ENCODE peak calls at places on chromosomes 13 and 19, in seven cellular contexts. One of them, this sample, is unnamed.

GRCh38 chr19:35935911-35936737 is at the start of gene LRFN3:
- DNase-seq in retinal pigment epithelial cell: no peak
- DNase-seq in ascending aorta: no peak
- DNase-seq in epithelial cell of proximal tubule: no peak
- DNase-seq in fibroblast of villous mesenchyme: peak; percentile 73
- DNase-seq in dorsolateral prefrontal cortex: peak; percentile 81
- DNase-seq in fibroblast of pulmonary artery: peak; percentile 75
- DNase-seq in this sample: no peak

GRCh38 chr13:34265016-34265692 is 447.2 kb downstream of the RFC3 start:
- DNase-seq in fibroblast of villous mesenchyme: no peak
- DNase-seq in dorsolateral prefrontal cortex: no peak
- DNase-seq in retinal pigment epithelial cell: no peak
- DNase-seq in epithelial cell of proximal tubule: no peak
- DNase-seq in fibroblast of pulmonary artery: no peak
- DNase-seq in ascending aorta: no peak
- DNase-seq in this sample: no peak

GRCh38 chr13:111398715-111399299 is 78.4 kb downstream of the TEX29 start:
- DNase-seq in retinal pigment epithelial cell: no peak
- DNase-seq in fibroblast of villous mesenchyme: no peak
- DNase-seq in epithelial cell of proximal tubule: no peak
- DNase-seq in fibroblast of pulmonary artery: no peak
- DNase-seq in ascending aorta: no peak
- DNase-seq in dorsolateral prefrontal cortex: no peak
- DNase-seq in this sample: no peak

GRCh38 chr19:48637449-48637947 is 319 bp upstream of the DBP start:
- DNase-seq in fibroblast of villous mesenchyme: peak; percentile 100
- DNase-seq in ascending aorta: peak; percentile 98
- DNase-seq in dorsolateral prefrontal cortex: peak; percentile 99
- DNase-seq in epithelial cell of proximal tubule: peak; percentile 83
- DNase-seq in retinal pigment epithelial cell: peak; percentile 99
- DNase-seq in fibroblast of pulmonary artery: peak; percentile 100
- DNase-seq in this sample: peak; percentile 94

GRCh38 chr13:42876810-42877550 is 95.6 kb downstream of the FAM216B start:
- DNase-seq in epithelial cell of proximal tubule: no peak
- DNase-seq in ascending aorta: no peak
- DNase-seq in dorsolateral prefrontal cortex: no peak
- DNase-seq in fibroblast of pulmonary artery: peak; percentile 89
- DNase-seq in fibroblast of villous mesenchyme: peak; percentile 69
- DNase-seq in retinal pigment epithelial cell: peak; percentile 48
- DNase-seq in this sample: no peak

GRCh38 chr13:74629985-74630384 is 495.8 kb upstream of the KLF12 start:
- DNase-seq in dorsolateral prefrontal cortex: no peak
- DNase-seq in fibroblast of pulmonary artery: no peak
- DNase-seq in retinal pigment epithelial cell: no peak
- DNase-seq in fibroblast of villous mesenchyme: no peak
- DNase-seq in epithelial cell of proximal tubule: no peak
- DNase-seq in ascending aorta: no peak
- DNase-seq in this sample: no peak

GRCh38 chr19:11798391-11799296 is at the start of gene ZNF491:
- DNase-seq in fibroblast of villous mesenchyme: peak; percentile 85
- DNase-seq in fibroblast of pulmonary artery: peak; percentile 85
- DNase-seq in epithelial cell of proximal tubule: no peak
- DNase-seq in retinal pigment epithelial cell: peak; percentile 84
- DNase-seq in dorsolateral prefrontal cortex: peak; percentile 93
- DNase-seq in ascending aorta: peak; percentile 73
- DNase-seq in this sample: peak; percentile 51

GRCh38 chr19:17673937-17674799 is 14.0 kb downstream of the UNC13A start:
- DNase-seq in epithelial cell of proximal tubule: no peak
- DNase-seq in fibroblast of pulmonary artery: no peak
- DNase-seq in dorsolateral prefrontal cortex: no peak
- DNase-seq in ascending aorta: no peak
- DNase-seq in retinal pigment epithelial cell: no peak
- DNase-seq in fibroblast of villous mesenchyme: no peak
- DNase-seq in this sample: no peak

GRCh38 chr13:98451676-98452105 is 125.2 kb downstream of the STK24 start:
- DNase-seq in dorsolateral prefrontal cortex: no peak
- DNase-seq in retinal pigment epithelial cell: no peak
- DNase-seq in epithelial cell of proximal tubule: no peak
- DNase-seq in fibroblast of pulmonary artery: peak; percentile 27
- DNase-seq in fibroblast of villous mesenchyme: peak; percentile 70
- DNase-seq in ascending aorta: no peak
- DNase-seq in this sample: no peak

GRCh38 chr13:99261040-99261439 is 2.9 kb upstream of the GPR18 start:
- DNase-seq in ascending aorta: no peak
- DNase-seq in fibroblast of pulmonary artery: no peak
- DNase-seq in fibroblast of villous mesenchyme: no peak
- DNase-seq in retinal pigment epithelial cell: no peak
- DNase-seq in epithelial cell of proximal tubule: no peak
- DNase-seq in dorsolateral prefrontal cortex: no peak
- DNase-seq in this sample: no peak

GRCh38 chr13:48954086-48954485 is 21.6 kb upstream of the FNDC3A start:
- DNase-seq in fibroblast of villous mesenchyme: no peak
- DNase-seq in fibroblast of pulmonary artery: peak; percentile 65
- DNase-seq in dorsolateral prefrontal cortex: no peak
- DNase-seq in retinal pigment epithelial cell: no peak
- DNase-seq in ascending aorta: no peak
- DNase-seq in epithelial cell of proximal tubule: no peak
- DNase-seq in this sample: peak; percentile 47

GRCh38 chr13:30616927-30617314 is 799 bp upstream of the USPL1 start:
- DNase-seq in dorsolateral prefrontal cortex: peak; percentile 66
- DNase-seq in ascending aorta: peak; percentile 45
- DNase-seq in retinal pigment epithelial cell: peak; percentile 97
- DNase-seq in epithelial cell of proximal tubule: peak; percentile 84
- DNase-seq in fibroblast of villous mesenchyme: peak; percentile 97
- DNase-seq in fibroblast of pulmonary artery: peak; percentile 96
- DNase-seq in this sample: peak; percentile 74

GRCh38 chr13:64397699-64398098 is 2832.4 kb downstream of the PCDH9 start:
- DNase-seq in fibroblast of pulmonary artery: peak; percentile 5
- DNase-seq in retinal pigment epithelial cell: no peak
- DNase-seq in fibroblast of villous mesenchyme: no peak
- DNase-seq in ascending aorta: no peak
- DNase-seq in dorsolateral prefrontal cortex: no peak
- DNase-seq in epithelial cell of proximal tubule: no peak
- DNase-seq in this sample: no peak

GRCh38 chr13:46179576-46180368 is 2.2 kb downstream of the LCP1 start:
- DNase-seq in fibroblast of pulmonary artery: no peak
- DNase-seq in fibroblast of villous mesenchyme: no peak
- DNase-seq in ascending aorta: no peak
- DNase-seq in dorsolateral prefrontal cortex: no peak
- DNase-seq in retinal pigment epithelial cell: no peak
- DNase-seq in epithelial cell of proximal tubule: no peak
- DNase-seq in this sample: no peak

GRCh38 chr19:32852216-32852615 is 17.4 kb downstream of the SLC7A9 start:
- DNase-seq in retinal pigment epithelial cell: no peak
- DNase-seq in epithelial cell of proximal tubule: no peak
- DNase-seq in fibroblast of villous mesenchyme: no peak
- DNase-seq in dorsolateral prefrontal cortex: no peak
- DNase-seq in ascending aorta: no peak
- DNase-seq in fibroblast of pulmonary artery: no peak
- DNase-seq in this sample: no peak

GRCh38 chr13:110628477-110628793 is 13.1 kb downstream of the NAXD start:
- DNase-seq in ascending aorta: no peak
- DNase-seq in retinal pigment epithelial cell: no peak
- DNase-seq in dorsolateral prefrontal cortex: peak; percentile 42
- DNase-seq in fibroblast of pulmonary artery: peak; percentile 45
- DNase-seq in epithelial cell of proximal tubule: no peak
- DNase-seq in fibroblast of villous mesenchyme: peak; percentile 81
- DNase-seq in this sample: no peak

GRCh38 chr13:37138169-37138568 is 32.7 kb upstream of the CSNK1A1L start:
- DNase-seq in epithelial cell of proximal tubule: no peak
- DNase-seq in retinal pigment epithelial cell: no peak
- DNase-seq in ascending aorta: no peak
- DNase-seq in dorsolateral prefrontal cortex: no peak
- DNase-seq in fibroblast of villous mesenchyme: peak; percentile 24
- DNase-seq in fibroblast of pulmonary artery: peak; percentile 44
- DNase-seq in this sample: no peak

GRCh38 chr19:49132974-49133609 is 13.7 kb downstream of the PPFIA3 start:
- DNase-seq in fibroblast of villous mesenchyme: no peak
- DNase-seq in dorsolateral prefrontal cortex: no peak
- DNase-seq in retinal pigment epithelial cell: no peak
- DNase-seq in ascending aorta: no peak
- DNase-seq in epithelial cell of proximal tubule: no peak
- DNase-seq in fibroblast of pulmonary artery: no peak
- DNase-seq in this sample: no peak

GRCh38 chr19:51083783-51084182 is 1.1 kb upstream of the KLK14 start:
- DNase-seq in retinal pigment epithelial cell: no peak
- DNase-seq in dorsolateral prefrontal cortex: peak; percentile 25
- DNase-seq in ascending aorta: no peak
- DNase-seq in fibroblast of pulmonary artery: no peak
- DNase-seq in epithelial cell of proximal tubule: no peak
- DNase-seq in fibroblast of villous mesenchyme: no peak
- DNase-seq in this sample: no peak

GRCh38 chr19:13861714-13862531 is 15.0 kb upstream of the NANOS3 start:
- DNase-seq in fibroblast of pulmonary artery: peak; percentile 91
- DNase-seq in dorsolateral prefrontal cortex: peak; percentile 90
- DNase-seq in fibroblast of villous mesenchyme: peak; percentile 94
- DNase-seq in epithelial cell of proximal tubule: peak; percentile 43
- DNase-seq in ascending aorta: peak; percentile 76
- DNase-seq in retinal pigment epithelial cell: peak; percentile 83
- DNase-seq in this sample: no peak

GRCh38 chr19:55257461-55258411 is 1.1 kb downstream of the PPP6R1 start:
- DNase-seq in dorsolateral prefrontal cortex: no peak
- DNase-seq in ascending aorta: no peak
- DNase-seq in fibroblast of pulmonary artery: peak; percentile 5
- DNase-seq in fibroblast of villous mesenchyme: no peak
- DNase-seq in retinal pigment epithelial cell: no peak
- DNase-seq in epithelial cell of proximal tubule: no peak
- DNase-seq in this sample: no peak

GRCh38 chr19:18879579-18880373 is 16.2 kb downstream of the CERS1 start:
- DNase-seq in dorsolateral prefrontal cortex: no peak
- DNase-seq in epithelial cell of proximal tubule: no peak
- DNase-seq in retinal pigment epithelial cell: no peak
- DNase-seq in ascending aorta: no peak
- DNase-seq in fibroblast of villous mesenchyme: no peak
- DNase-seq in fibroblast of pulmonary artery: peak; percentile 20
- DNase-seq in this sample: no peak

GRCh38 chr13:42113478-42113877 is 65.0 kb downstream of the DGKH start:
- DNase-seq in retinal pigment epithelial cell: no peak
- DNase-seq in epithelial cell of proximal tubule: no peak
- DNase-seq in ascending aorta: no peak
- DNase-seq in fibroblast of villous mesenchyme: no peak
- DNase-seq in dorsolateral prefrontal cortex: no peak
- DNase-seq in fibroblast of pulmonary artery: no peak
- DNase-seq in this sample: no peak

DNA sequence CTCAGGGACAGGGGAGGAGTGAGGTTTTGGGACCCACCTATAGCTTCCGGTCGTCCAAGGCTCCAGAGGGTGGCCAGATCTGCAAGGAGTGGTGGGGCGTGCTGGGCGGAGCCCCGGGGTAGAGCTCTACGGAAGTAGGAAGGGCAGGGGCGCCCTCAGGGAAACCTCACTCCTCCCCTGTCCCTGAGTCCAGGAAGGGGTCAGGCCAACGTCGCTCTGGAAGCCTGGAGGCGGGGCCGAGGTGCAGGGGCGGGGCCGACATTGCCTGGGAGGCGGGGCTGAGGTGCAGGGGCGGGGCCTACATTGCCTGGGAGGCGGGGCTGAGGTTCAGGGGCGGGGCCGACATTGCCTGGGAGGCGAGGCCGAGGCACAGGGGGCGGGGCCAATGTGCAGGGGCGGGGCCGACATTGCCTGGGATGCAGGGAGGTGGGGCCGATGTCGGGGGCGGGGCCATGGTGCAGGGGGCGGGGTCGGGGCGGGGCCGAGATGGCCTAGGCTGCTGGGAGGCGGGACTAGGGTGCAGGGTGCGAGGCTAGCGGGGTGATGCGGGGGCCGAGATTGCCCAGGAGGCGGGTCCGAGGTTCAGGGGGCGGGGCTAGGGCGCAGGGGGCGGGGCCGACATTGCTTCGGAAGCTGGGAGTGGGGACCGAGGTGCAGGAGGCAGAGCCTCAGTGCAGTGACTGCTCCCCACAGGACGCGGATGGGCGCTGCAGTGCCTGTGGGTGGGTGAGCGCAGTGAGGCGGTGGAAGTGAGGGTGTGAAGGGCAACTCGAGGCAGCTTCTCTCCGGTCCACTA is 4.9 kb upstream of the PALM start:
- DNase-seq in fibroblast of pulmonary artery: peak; percentile 67
- DNase-seq in ascending aorta: no peak
- DNase-seq in epithelial cell of proximal tubule: no peak
- DNase-seq in retinal pigment epithelial cell: no peak
- DNase-seq in fibroblast of villous mesenchyme: peak; percentile 58
- DNase-seq in dorsolateral prefrontal cortex: no peak
- DNase-seq in this sample: no peak
- H3K4me3 ChIP-seq in fibroblast of pulmonary artery: peak overlapping the region; percentile 26
- H3K4me3 ChIP-seq in ascending aorta: peak overlapping the region; percentile 16
- H3K4me3 ChIP-seq in epithelial cell of proximal tubule: peak overlapping the region; percentile 51
- H3K4me3 ChIP-seq in retinal pigment epithelial cell: no peak overlapping the region
- H3K4me3 ChIP-seq in fibroblast of villous mesenchyme: peak overlapping the region; percentile 19
- H3K4me3 ChIP-seq in dorsolateral prefrontal cortex: no peak overlapping the region
- H3K4me3 ChIP-seq in this sample: peak overlapping the region; percentile 3

GRCh38 chr13:77506874-77507273 is 28.6 kb upstream of the SCEL start:
- DNase-seq in fibroblast of villous mesenchyme: no peak
- DNase-seq in fibroblast of pulmonary artery: no peak
- DNase-seq in epithelial cell of proximal tubule: no peak
- DNase-seq in ascending aorta: no peak
- DNase-seq in retinal pigment epithelial cell: no peak
- DNase-seq in dorsolateral prefrontal cortex: no peak
- DNase-seq in this sample: no peak
- TF ChIP-seq CTCF in fibroblast of villous mesenchyme: no peak
- TF ChIP-seq CTCF in fibroblast of pulmonary artery: peak; percentile 3
- TF ChIP-seq CTCF in epithelial cell of proximal tubule: peak; percentile 37
- TF ChIP-seq CTCF in ascending aorta: no peak
- TF ChIP-seq CTCF in retinal pigment epithelial cell: peak; percentile 31
- TF ChIP-seq CTCF in dorsolateral prefrontal cortex: peak; percentile 39
- TF ChIP-seq CTCF in this sample: peak; percentile 26

DNA sequence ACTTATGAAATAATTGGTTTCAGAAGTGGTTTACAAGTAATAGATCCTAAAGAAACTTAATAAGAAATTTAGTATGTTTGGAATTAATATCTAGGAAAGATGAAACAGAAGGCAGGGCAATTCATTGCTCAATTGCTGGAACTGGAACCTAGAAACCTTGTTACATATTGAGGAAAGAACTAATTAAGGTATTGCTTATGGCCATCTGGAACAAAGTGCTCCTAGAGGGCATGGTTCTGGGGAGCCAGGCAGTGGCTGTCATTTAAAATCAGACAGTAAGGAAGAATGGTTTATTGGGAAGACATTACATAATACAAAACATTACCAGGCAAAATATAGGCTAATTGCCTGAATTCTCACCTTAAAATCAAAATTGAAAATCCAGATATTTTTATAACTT is 224.1 kb downstream of the SLITRK6 start:
- DNase-seq in retinal pigment epithelial cell: no peak
- DNase-seq in fibroblast of pulmonary artery: no peak
- DNase-seq in ascending aorta: no peak
- DNase-seq in dorsolateral prefrontal cortex: no peak
- DNase-seq in fibroblast of villous mesenchyme: no peak
- DNase-seq in epithelial cell of proximal tubule: no peak
- DNase-seq in this sample: no peak
- H3K4me3 ChIP-seq in retinal pigment epithelial cell: no peak overlapping the region
- H3K4me3 ChIP-seq in fibroblast of pulmonary artery: no peak overlapping the region
- H3K4me3 ChIP-seq in ascending aorta: no peak overlapping the region
- H3K4me3 ChIP-seq in dorsolateral prefrontal cortex: no peak overlapping the region
- H3K4me3 ChIP-seq in fibroblast of villous mesenchyme: no peak overlapping the region
- H3K4me3 ChIP-seq in epithelial cell of proximal tubule: no peak overlapping the region
- H3K4me3 ChIP-seq in this sample: no peak overlapping the region

DNA sequence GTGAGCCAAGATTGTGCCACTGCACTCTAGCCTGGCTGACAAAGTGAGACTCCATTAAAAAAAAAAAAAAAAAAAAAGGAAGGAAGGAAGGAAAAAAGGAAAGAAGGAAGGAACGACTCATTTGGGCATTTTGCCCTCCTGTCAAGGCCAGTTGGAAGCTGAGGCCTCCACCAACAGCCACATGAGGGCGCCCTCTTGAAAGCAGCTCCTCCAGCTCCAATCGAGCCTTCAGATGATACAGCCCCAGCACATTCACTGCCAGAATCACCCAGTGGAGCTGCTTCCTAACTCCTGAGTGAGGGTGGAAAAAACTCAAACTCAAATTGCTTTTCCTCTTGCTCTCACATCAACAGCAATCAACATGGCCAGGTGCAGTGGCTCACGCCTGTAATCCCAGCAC is 40.9 kb downstream of the GNG7 start:
- DNase-seq in epithelial cell of proximal tubule: no peak
- DNase-seq in fibroblast of villous mesenchyme: no peak
- DNase-seq in ascending aorta: no peak
- DNase-seq in dorsolateral prefrontal cortex: no peak
- DNase-seq in retinal pigment epithelial cell: no peak
- DNase-seq in fibroblast of pulmonary artery: no peak
- DNase-seq in this sample: no peak
- TF ChIP-seq CTCF in epithelial cell of proximal tubule: peak; percentile 34
- TF ChIP-seq CTCF in fibroblast of villous mesenchyme: peak; percentile 5
- TF ChIP-seq CTCF in ascending aorta: no peak
- TF ChIP-seq CTCF in dorsolateral prefrontal cortex: no peak
- TF ChIP-seq CTCF in retinal pigment epithelial cell: peak; percentile 31
- TF ChIP-seq CTCF in fibroblast of pulmonary artery: no peak
- TF ChIP-seq CTCF in this sample: no peak